ENCODE peak calls at places on chromosomes 3 and 15, in four cellular contexts. One of them, this sample, is unnamed.

GRCh38 chr15:53559364-53560253 is 199.9 kb downstream of the WDR72 start:
- DNase-seq in AG08395: no peak
- DNase-seq in suprapubic skin: no peak
- DNase-seq in posterior cingulate gyrus: no peak
- DNase-seq in this sample: no peak

GRCh38 chr15:70038730-70039392 is 58.9 kb downstream of the TLE3 start:
- DNase-seq in suprapubic skin: no peak
- DNase-seq in posterior cingulate gyrus: no peak
- DNase-seq in AG08395: no peak
- DNase-seq in this sample: no peak

GRCh38 chr15:70212288-70212962 is 114.7 kb upstream of the TLE3 start:
- DNase-seq in AG08395: no peak
- DNase-seq in suprapubic skin: no peak
- DNase-seq in posterior cingulate gyrus: no peak
- DNase-seq in this sample: no peak

GRCh38 chr3:132660056-132660744 is at the start of gene UBA5:
- DNase-seq in suprapubic skin: peak; percentile 76
- DNase-seq in posterior cingulate gyrus: peak; percentile 60
- DNase-seq in AG08395: peak; percentile 72
- DNase-seq in this sample: peak; percentile 36

GRCh38 chr15:59764775-59765174 is 75.7 kb upstream of the BNIP2 start:
- DNase-seq in suprapubic skin: no peak
- DNase-seq in posterior cingulate gyrus: no peak
- DNase-seq in AG08395: no peak
- DNase-seq in this sample: no peak

GRCh38 chr15:67836477-67836876 is 3.4 kb downstream of the RNU6-1 start:
- DNase-seq in suprapubic skin: peak; percentile 74
- DNase-seq in posterior cingulate gyrus: peak; percentile 45
- DNase-seq in AG08395: peak; percentile 56
- DNase-seq in this sample: no peak

GRCh38 chr3:58647661-58648141 is 18.9 kb downstream of the FAM3D start:
- DNase-seq in AG08395: no peak
- DNase-seq in suprapubic skin: no peak
- DNase-seq in posterior cingulate gyrus: no peak
- DNase-seq in this sample: no peak

GRCh38 chr15:84818221-84819131 is 1.3 kb downstream of the ALPK3 start:
- DNase-seq in suprapubic skin: no peak
- DNase-seq in AG08395: no peak
- DNase-seq in posterior cingulate gyrus: no peak
- DNase-seq in this sample: no peak

GRCh38 chr3:62462790-62463186 is 89.4 kb upstream of the FEZF2 start:
- DNase-seq in suprapubic skin: no peak
- DNase-seq in posterior cingulate gyrus: no peak
- DNase-seq in AG08395: no peak
- DNase-seq in this sample: no peak

GRCh38 chr3:50525191-50525590 is 21.8 kb upstream of the CACNA2D2 start:
- DNase-seq in suprapubic skin: no peak
- DNase-seq in AG08395: no peak
- DNase-seq in posterior cingulate gyrus: no peak
- DNase-seq in this sample: no peak

GRCh38 chr15:47675735-47676134 is 41.6 kb upstream of the SEMA6D start:
- DNase-seq in AG08395: no peak
- DNase-seq in suprapubic skin: no peak
- DNase-seq in posterior cingulate gyrus: no peak
- DNase-seq in this sample: no peak

GRCh38 chr3:69647710-69648109 is 91.6 kb upstream of the MITF start:
- DNase-seq in posterior cingulate gyrus: no peak
- DNase-seq in AG08395: no peak
- DNase-seq in suprapubic skin: no peak
- DNase-seq in this sample: no peak

GRCh38 chr3:181880339-181880738 is 168.6 kb downstream of the SOX2 start:
- DNase-seq in AG08395: no peak
- DNase-seq in suprapubic skin: no peak
- DNase-seq in posterior cingulate gyrus: no peak
- DNase-seq in this sample: no peak

GRCh38 chr3:30751610-30752299 is 142.7 kb downstream of the GADL1 start:
- DNase-seq in posterior cingulate gyrus: peak; percentile 20
- DNase-seq in suprapubic skin: no peak
- DNase-seq in AG08395: no peak
- DNase-seq in this sample: no peak

GRCh38 chr3:143901105-143901504 is 52.8 kb upstream of the SLC9A9 start:
- DNase-seq in AG08395: peak; percentile 60
- DNase-seq in suprapubic skin: no peak
- DNase-seq in posterior cingulate gyrus: no peak
- DNase-seq in this sample: no peak

GRCh38 chr3:193826126-193826795 is 233.3 kb downstream of the OPA1 start:
- DNase-seq in AG08395: peak; percentile 88
- DNase-seq in posterior cingulate gyrus: no peak
- DNase-seq in suprapubic skin: no peak
- DNase-seq in this sample: no peak

GRCh38 chr3:108219336-108219735 is 2.9 kb downstream of the IFT57 start:
- DNase-seq in suprapubic skin: no peak
- DNase-seq in posterior cingulate gyrus: no peak
- DNase-seq in AG08395: no peak
- DNase-seq in this sample: no peak

GRCh38 chr15:65812467-65812866 is 20.4 kb upstream of the DENND4A start:
- DNase-seq in posterior cingulate gyrus: no peak
- DNase-seq in suprapubic skin: no peak
- DNase-seq in AG08395: no peak
- DNase-seq in this sample: no peak

GRCh38 chr15:41659855-41660234 is 360 bp upstream of the MGA start:
- DNase-seq in suprapubic skin: no peak
- DNase-seq in AG08395: no peak
- DNase-seq in posterior cingulate gyrus: no peak
- DNase-seq in this sample: no peak

GRCh38 chr15:43390723-43391122 is 19.8 kb downstream of the TUBGCP4 start:
- DNase-seq in AG08395: no peak
- DNase-seq in posterior cingulate gyrus: no peak
- DNase-seq in suprapubic skin: no peak
- DNase-seq in this sample: no peak